ENCODE peak calls at places on chromosomes 7 and 10, in seven cellular contexts. B is H9, R is mesendoderm, Q is IMR-90, Y is H1, D is mesenchymal stem cell, K is trophoblast cell. F is an unnamed sample.

GRCh38 chr7:1474736-1475135 is 15.5 kb upstream of the MICALL2 start:
- DNase-seq in B (no peak), R (no peak), Q (peak), Y (no peak), D (no peak), K (no peak), F (no peak)

GRCh38 chr7:17535776-17536175 is 237.3 kb downstream of the AHR start:
- DNase-seq in B (no peak), R (no peak), Q (peak), Y (no peak), D (peak), K (no peak), F (no peak)

GRCh38 chr10:5125315-5126044 is 31.3 kb downstream of the AKR1C3 start:
- DNase-seq in B (no peak), R (no peak), Q (no peak), Y (no peak), D (no peak), K (no peak), F (no peak)

GRCh38 chr10:20215547-20216152 is 399.4 kb downstream of the PLXDC2 start:
- DNase-seq in B (peak), R (peak), Q (no peak), Y (peak), D (no peak), K (no peak), F (peak)

GRCh38 chr10:82221750-82222149 is 346.8 kb downstream of the NRG3 start:
- DNase-seq in B (peak), R (peak), Q (no peak), Y (no peak), D (no peak), K (no peak), F (no peak)

GRCh38 chr7:23246540-23246939 is at the start of gene GPNMB:
- DNase-seq in B (no peak), R (peak), Q (peak), Y (no peak), D (peak), K (peak), F (no peak)

GRCh38 chr7:29281782-29282541 is 87.4 kb downstream of the CHN2 start:
- DNase-seq in B (no peak), R (no peak), Q (no peak), Y (no peak), D (peak), K (peak), F (no peak)

GRCh38 chr10:22245567-22245966 is 27.8 kb upstream of the EBLN1 start:
- DNase-seq in B (no peak), R (peak), Q (no peak), Y (no peak), D (no peak), K (peak), F (no peak)

GRCh38 chr10:67385566-67385965 is 310.4 kb downstream of the CTNNA3 start:
- DNase-seq in B (no peak), R (peak), Q (no peak), Y (no peak), D (no peak), K (no peak), F (no peak)

GRCh38 chr10:132359305-132360040 is 27.5 kb downstream of the LRRC27 start:
- DNase-seq in B (no peak), R (no peak), Q (no peak), Y (no peak), D (no peak), K (peak), F (no peak)

GRCh38 chr10:7561216-7561893 is 105.4 kb downstream of the ITIH5 start:
- DNase-seq in B (peak), R (peak), Q (no peak), Y (no peak), D (no peak), K (peak), F (no peak)

GRCh38 chr10:117504601-117505000 is 37.9 kb upstream of the EMX2 start:
- DNase-seq in B (peak), R (no peak), Q (no peak), Y (no peak), D (no peak), K (no peak), F (no peak)

GRCh38 chr7:154178890-154179289 is 126.7 kb downstream of the DPP6 start:
- DNase-seq in B (no peak), R (peak), Q (no peak), Y (no peak), D (no peak), K (no peak), F (no peak)

GRCh38 chr10:123997486-123998196 is 95.8 kb downstream of the CHST15 start:
- DNase-seq in B (no peak), R (no peak), Q (peak), Y (no peak), D (peak), K (peak), F (no peak)

GRCh38 chr7:118664498-118664897 is 440.0 kb downstream of the ANKRD7 start:
- DNase-seq in B (no peak), R (peak), Q (no peak), Y (no peak), D (no peak), K (no peak), F (no peak)

GRCh38 chr7:48643420-48644013 is 280.8 kb upstream of the CDC14C start:
- DNase-seq in B (no peak), R (peak), Q (no peak), Y (no peak), D (no peak), K (no peak), F (no peak)

GRCh38 chr10:22251751-22252285 is 34.0 kb upstream of the EBLN1 start:
- DNase-seq in B (peak), R (peak), Q (no peak), Y (no peak), D (peak), K (peak), F (peak)

GRCh38 chr7:135447783-135448182 is 62.1 kb downstream of the CNOT4 start:
- DNase-seq in B (no peak), R (no peak), Q (no peak), Y (no peak), D (no peak), K (no peak), F (no peak)

GRCh38 chr10:93154531-93154930 is 80.8 kb downstream of the CYP26A1 start:
- DNase-seq in B (no peak), R (no peak), Q (no peak), Y (no peak), D (no peak), K (no peak), F (no peak)

GRCh38 chr7:156034397-156034796 is 222.1 kb upstream of the SHH start:
- DNase-seq in B (no peak), R (no peak), Q (no peak), Y (no peak), D (no peak), K (peak), F (no peak)

GRCh38 chr7:91567111-91568012 is 303.1 kb downstream of the FZD1 start:
- DNase-seq in B (no peak), R (no peak), Q (no peak), Y (no peak), D (no peak), K (no peak), F (no peak)

GRCh38 chr7:97697396-97697795 is 34.5 kb upstream of the TAC1 start:
- DNase-seq in B (no peak), R (peak), Q (no peak), Y (no peak), D (no peak), K (no peak), F (peak)

GRCh38 chr10:43350139-43350538 is 21.3 kb upstream of the FXYD4 start:
- DNase-seq in B (no peak), R (peak), Q (no peak), Y (no peak), D (no peak), K (peak), F (no peak)

GRCh38 chr10:91559170-91559569 is 73.7 kb downstream of the PPP1R3C start:
- DNase-seq in B (no peak), R (no peak), Q (no peak), Y (no peak), D (no peak), K (no peak), F (no peak)

GRCh38 chr7:142496545-142496991 is 238.7 kb upstream of the PRSS58 start:
- DNase-seq in B (no peak), R (no peak), Q (peak), Y (no peak), D (peak), K (peak), F (no peak)

GRCh38 chr7:134630890-134631289 is 15.8 kb upstream of the BPGM start:
- DNase-seq in B (no peak), R (no peak), Q (peak), Y (no peak), D (peak), K (no peak), F (no peak)

GRCh38 chr7:139159900-139160675 is 50.6 kb upstream of the ZC3HAV1 start:
- DNase-seq in B (no peak), R (no peak), Q (peak), Y (no peak), D (peak), K (peak), F (no peak)

GRCh38 chr10:91389636-91390512 is 20.3 kb upstream of the HECTD2 start:
- DNase-seq in B (no peak), R (peak), Q (peak), Y (no peak), D (peak), K (peak), F (peak)

GRCh38 chr7:47247132-47247531 is 334.8 kb downstream of the TNS3 start:
- DNase-seq in B (no peak), R (no peak), Q (no peak), Y (no peak), D (no peak), K (no peak), F (no peak)

GRCh38 chr10:80539421-80539999 is 1.8 kb downstream of the SH2D4B start:
- DNase-seq in B (no peak), R (no peak), Q (no peak), Y (no peak), D (no peak), K (no peak), F (no peak)

GRCh38 chr7:24245362-24245761 is 38.6 kb upstream of the NPY start:
- DNase-seq in B (no peak), R (no peak), Q (no peak), Y (no peak), D (peak), K (no peak), F (no peak)

GRCh38 chr7:194257-194995 is 2.1 kb downstream of the FAM20C start:
- DNase-seq in B (peak), R (peak), Q (peak), Y (no peak), D (peak), K (no peak), F (no peak)

GRCh38 chr7:115799430-115799829 is 231.1 kb downstream of the TFEC start:
- DNase-seq in B (no peak), R (no peak), Q (no peak), Y (no peak), D (no peak), K (no peak), F (no peak)
- H2BK120ac ChIP-seq in B (no peak), R (no peak), Q (no peak), Y (no peak), D (no peak), K (no peak), F (no peak)

GRCh38 chr10:10629512-10629911 is 388.2 kb upstream of the CELF2 start:
- DNase-seq in B (no peak), R (no peak), Q (peak), Y (no peak), D (no peak), K (no peak), F (no peak)

GRCh38 chr10:10627414-10627813 is 390.3 kb upstream of the CELF2 start:
- DNase-seq in B (no peak), R (no peak), Q (no peak), Y (no peak), D (no peak), K (no peak), F (no peak)

GRCh38 chr10:10626734-10627133 is 390.9 kb upstream of the CELF2 start:
- DNase-seq in B (no peak), R (peak), Q (no peak), Y (no peak), D (no peak), K (no peak), F (no peak)

GRCh38 chr10:10630281-10630680 is 387.4 kb upstream of the CELF2 start:
- DNase-seq in B (no peak), R (peak), Q (no peak), Y (no peak), D (no peak), K (no peak), F (no peak)
- H2BK120ac ChIP-seq in B (no peak), R (no peak), Q (no peak), Y (no peak), D (no peak), K (no peak), F (no peak)

GRCh38 chr10:48505394-48506112 is 99.3 kb downstream of the ARHGAP22 start:
- DNase-seq in B (peak), R (peak), Q (no peak), Y (peak), D (no peak), K (no peak), F (no peak)
- H2BK120ac ChIP-seq in B (no peak), R (no peak), Q (no peak), Y (no peak), D (no peak), K (no peak), F (no peak)

DNA sequence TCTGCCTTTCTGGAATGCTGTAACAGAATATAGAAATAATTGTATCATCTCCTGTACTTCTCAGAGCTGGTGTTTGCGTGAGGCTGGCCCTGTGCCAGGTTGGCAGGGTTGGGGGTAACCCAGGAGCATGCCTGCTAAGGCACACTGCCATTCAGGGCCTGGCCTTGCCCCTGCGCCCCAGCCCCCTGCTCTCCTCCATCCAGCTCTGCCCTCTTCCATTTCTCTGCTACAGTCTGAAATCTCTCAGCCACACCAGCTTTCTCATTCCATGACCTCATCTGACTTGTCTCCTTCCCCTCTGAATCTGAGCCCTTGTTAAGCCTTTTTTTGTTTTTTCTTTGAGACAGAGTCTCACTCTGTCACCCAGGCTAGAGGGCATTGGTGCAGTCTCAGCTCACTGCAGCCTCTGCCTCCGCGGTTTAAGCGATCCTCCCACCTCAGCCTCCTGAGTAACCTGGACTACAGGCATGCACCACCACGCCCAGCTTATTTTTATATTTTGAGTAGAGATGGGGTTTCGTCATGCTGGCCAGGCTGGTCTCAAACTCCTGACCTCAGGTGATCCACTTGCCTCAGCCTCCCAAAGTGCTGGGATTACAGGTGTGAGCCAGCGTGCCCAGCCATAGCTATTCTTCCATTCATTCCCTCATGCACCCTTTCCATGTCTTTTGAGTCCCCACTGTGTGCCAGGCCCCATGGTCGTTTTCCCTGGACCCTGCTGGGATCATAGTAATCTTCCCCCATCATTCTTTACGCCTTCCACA is 206.8 kb downstream of the CUX1 start:
- DNase-seq in B (no peak), R (peak), Q (peak), Y (no peak), D (no peak), K (peak), F (no peak)
- H2BK120ac ChIP-seq in B (no peak), R (no peak), Q (no peak), Y (no peak), D (no peak), K (no peak), F (no peak)

DNA sequence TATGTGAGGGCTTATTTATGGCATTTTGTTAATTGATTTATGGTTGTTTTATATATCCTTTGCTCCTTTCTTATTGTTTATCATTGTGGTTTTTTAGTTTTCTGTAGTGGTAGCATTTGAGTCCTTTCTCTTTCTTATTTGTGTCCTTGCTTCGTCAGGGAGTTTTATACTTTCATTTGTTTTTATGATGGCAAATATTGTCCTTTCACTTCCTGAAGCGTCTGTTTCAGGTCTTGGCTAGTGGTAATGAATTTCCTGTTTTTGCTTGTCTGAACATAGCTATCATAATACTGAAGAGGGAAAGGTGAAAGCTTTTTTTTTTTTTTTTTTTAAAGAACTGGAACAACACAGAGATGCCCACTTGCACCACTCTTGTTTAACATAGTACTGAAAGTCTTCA is 228.2 kb downstream of the ATRNL1 start:
- DNase-seq in B (no peak), R (no peak), Q (no peak), Y (no peak), D (peak), K (no peak), F (no peak)
- H2BK120ac ChIP-seq in B (no peak), R (no peak), Q (no peak), Y (no peak), D (no peak), K (no peak), F (no peak)